ENCODE peak calls at places on chromosomes 7 and 10, in nine cellular contexts. U, B, L, S, Y, O, P, H and X are unnamed samples.

GRCh38 chr10:4069491-4069890 is 284.5 kb upstream of the KLF6 start:
- DNase-seq in Y (no peak), S (no peak), U (peak), B (peak), H (no peak), P (no peak), L (no peak), O (no peak), X (peak)

GRCh38 chr7:114630186-114630824 is 215.7 kb downstream of the FOXP2 start:
- DNase-seq in O (no peak), U (no peak), P (peak), B (no peak), Y (no peak), S (no peak), H (no peak), L (peak), X (no peak)

GRCh38 chr7:72272479-72272878 is 139.7 kb downstream of the CALN1 start:
- DNase-seq in P (no peak), L (no peak), H (no peak), Y (no peak), B (no peak), U (no peak), O (no peak), S (no peak), X (no peak)

GRCh38 chr7:19404912-19405329 is 259.7 kb upstream of the FERD3L start:
- DNase-seq in U (peak), S (no peak), P (no peak), Y (no peak), O (no peak), H (no peak), B (peak), L (no peak), X (peak)

GRCh38 chr10:44865289-44865671 is 45.9 kb upstream of the TMEM72 start:
- DNase-seq in H (no peak), U (no peak), Y (no peak), P (no peak), B (no peak), S (no peak), O (peak), L (no peak), X (no peak)

GRCh38 chr7:116576350-116577319 is 51.8 kb downstream of the CAV1 start:
- DNase-seq in B (peak), S (no peak), L (no peak), O (no peak), H (no peak), U (peak), P (no peak), Y (no peak), X (peak)

GRCh38 chr10:71848325-71849277 is 2.5 kb downstream of the PSAP start:
- DNase-seq in P (no peak), S (no peak), U (no peak), O (no peak), L (no peak), Y (no peak), H (no peak), B (no peak), X (no peak)

GRCh38 chr10:16776896-16777295 is 40.3 kb downstream of the RSU1 start:
- DNase-seq in Y (no peak), P (no peak), S (no peak), B (no peak), H (no peak), U (no peak), O (no peak), L (no peak), X (no peak)

GRCh38 chr10:11145498-11145855 is 127.8 kb downstream of the CELF2 start:
- DNase-seq in H (no peak), B (no peak), P (no peak), S (no peak), Y (peak), L (no peak), O (no peak), U (no peak), X (no peak)

GRCh38 chr7:45460379-45460778 is 113.8 kb upstream of the ADCY1 start:
- DNase-seq in P (no peak), L (no peak), Y (no peak), S (no peak), B (no peak), O (no peak), U (no peak), H (no peak), X (no peak)

GRCh38 chr10:123926401-123927264 is 35.0 kb upstream of the CPXM2 start:
- DNase-seq in H (no peak), P (no peak), U (peak), L (no peak), Y (no peak), B (no peak), O (no peak), S (no peak), X (no peak)